ENCODE peak calls at places on chromosomes 4 and X, in five cellular contexts. O, B, H, R and X are unnamed samples.

GRCh38 chr4:52750819-52751348 is 341 bp downstream of the ERVMER34-1 start:
- DNase-seq in R (no peak), B (peak), H (no peak), O (no peak), X (no peak)

GRCh38 chr4:186932631-186933150 is 209.0 kb upstream of the FAT1 start:
- DNase-seq in R (no peak), B (no peak), H (no peak), O (no peak), X (no peak)

GRCh38 chr4:74123065-74123728 is 24.2 kb upstream of the CXCL2 start:
- DNase-seq in B (no peak), H (peak), O (no peak), R (no peak), X (peak)

GRCh38 chr4:106430797-106431196 is 62.2 kb upstream of the GIMD1 start:
- DNase-seq in B (no peak), O (no peak), H (no peak), R (no peak), X (no peak)

GRCh38 chrX:70998402-70999027 is 67.6 kb upstream of the SLC7A3 start:
- DNase-seq in O (peak), B (no peak), H (no peak), R (no peak), X (peak)

GRCh38 chr4:81454498-81454897 is 17.2 kb downstream of the RASGEF1B start:
- DNase-seq in R (no peak), H (no peak), O (peak), B (no peak), X (no peak)

GRCh38 chr4:22485751-22486150 is 30.1 kb downstream of the ADGRA3 start:
- DNase-seq in R (no peak), H (no peak), B (no peak), O (no peak), X (peak)

GRCh38 chrX:44432641-44433040 is 89.2 kb upstream of the EFHC2 start:
- DNase-seq in H (no peak), R (no peak), O (no peak), B (no peak), X (no peak)

GRCh38 chr4:38323141-38323634 is 340.8 kb upstream of the KLF3 start:
- DNase-seq in B (no peak), O (no peak), R (no peak), H (no peak), X (no peak)

GRCh38 chrX:120560405-120560841 is 339 bp downstream of the CUL4B start:
- DNase-seq in O (no peak), R (no peak), B (no peak), H (no peak), X (peak)

GRCh38 chr4:1900087-1900433 is 28.9 kb downstream of the NSD2 start:
- DNase-seq in O (no peak), R (no peak), H (peak), B (no peak), X (no peak)

GRCh38 chr4:131499139-131499873 is 1649.8 kb upstream of the PCDH10 start:
- DNase-seq in R (no peak), O (peak), B (no peak), H (no peak), X (no peak)

GRCh38 chrX:41516995-41517660 is 70.0 kb downstream of the NYX start:
- DNase-seq in R (no peak), H (no peak), B (no peak), O (no peak), X (no peak)

GRCh38 chr4:116020141-116020722 is 906.8 kb upstream of the NDST4 start:
- DNase-seq in H (no peak), R (no peak), B (no peak), O (no peak), X (no peak)

DNA sequence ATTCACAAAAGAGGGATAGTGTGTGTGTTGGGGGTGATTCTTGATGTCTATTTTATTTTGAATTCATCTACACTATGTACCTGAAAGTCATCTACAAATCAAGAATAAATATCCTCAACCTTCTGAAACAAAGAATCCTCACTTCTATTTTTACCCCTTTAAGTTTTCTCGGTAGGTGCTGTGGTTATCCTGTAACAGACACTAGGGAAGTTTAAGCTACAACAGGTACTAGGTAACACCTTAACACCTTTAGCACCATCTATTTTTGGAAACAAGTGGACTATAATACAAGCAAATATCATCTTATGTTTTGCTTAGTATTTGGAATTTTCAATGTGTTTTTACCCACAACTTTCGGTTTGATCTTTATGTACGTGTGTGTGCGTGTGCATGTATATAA is 12.0 kb upstream of the BDH2 start:
- DNase-seq in O (no peak), B (no peak), R (no peak), H (no peak), X (no peak)
- TF ChIP-seq CTCF in O (no peak), B (no peak), R (no peak), H (no peak), X (no peak)

DNA sequence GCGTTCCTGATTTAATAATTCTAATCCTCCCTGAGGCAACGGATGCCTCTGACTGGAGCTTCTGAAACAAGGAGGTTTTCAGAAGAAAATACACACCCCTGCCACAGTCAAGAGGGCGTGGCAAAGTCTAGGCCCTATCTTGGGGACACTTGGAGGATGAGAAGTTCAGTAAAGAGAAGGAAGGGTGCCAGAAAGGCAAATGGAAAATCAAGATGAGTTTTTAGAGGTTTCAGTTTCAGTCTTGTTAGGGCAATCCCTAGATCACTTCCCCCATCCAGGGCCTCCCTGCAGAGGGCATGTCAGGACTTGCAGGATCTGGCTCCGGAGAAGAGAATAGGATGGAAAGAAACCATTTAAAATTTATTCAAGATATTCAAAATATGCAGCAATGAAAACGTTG is 28.5 kb upstream of the FGF2 start:
- DNase-seq in R (no peak), H (peak), B (peak), O (peak), X (peak)
- TF ChIP-seq CTCF in R (no peak), H (no peak), B (no peak), O (no peak), X (peak)

DNA sequence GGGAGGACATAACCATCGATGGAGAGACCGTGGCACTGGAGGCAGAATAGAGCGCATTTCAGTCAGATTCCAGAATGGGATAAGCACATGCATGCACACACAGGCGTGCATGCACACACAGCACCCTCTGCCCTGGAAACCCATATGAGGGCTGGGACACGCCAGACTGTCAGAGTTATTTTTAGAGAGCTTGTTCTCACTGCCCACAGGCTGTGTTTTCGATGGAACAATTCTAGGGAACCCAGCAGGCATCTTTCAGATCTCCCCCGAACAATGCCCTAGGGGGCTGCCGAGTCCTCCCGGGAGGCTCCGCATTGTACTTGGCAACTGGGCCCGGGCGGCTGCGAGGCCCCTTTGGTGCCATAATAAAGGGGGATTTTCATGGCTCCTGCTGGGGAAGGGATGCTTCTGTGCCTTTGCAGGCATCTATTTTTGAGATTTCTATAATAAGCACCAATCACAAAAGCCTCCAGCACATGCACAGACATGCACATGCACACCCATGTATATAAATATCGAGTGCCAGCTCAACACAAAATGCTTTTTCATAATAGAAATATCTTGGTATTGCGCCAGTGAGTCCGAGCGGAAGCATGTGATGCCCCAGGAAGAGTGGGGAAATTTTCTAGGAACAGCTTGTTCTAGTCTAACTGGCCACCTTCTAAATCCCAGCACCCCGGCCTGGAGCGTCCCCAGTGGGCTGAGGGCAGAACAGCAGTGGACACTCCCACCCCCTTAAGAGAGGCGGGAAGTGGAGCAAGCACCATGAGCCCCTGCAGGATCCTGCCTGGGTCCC is 88.6 kb downstream of the PHKA2 start:
- DNase-seq in O (no peak), B (no peak), R (no peak), H (peak), X (no peak)
- TF ChIP-seq CTCF in O (no peak), B (no peak), R (peak), H (peak), X (peak)

GRCh38 chr4:158259955-158260575 is 49.8 kb downstream of the TMEM144 start:
- DNase-seq in R (no peak), O (no peak), H (no peak), B (no peak), X (no peak)
- TF ChIP-seq CTCF in R (peak), O (peak), H (peak), B (peak), X (peak)

GRCh38 chr4:185735887-185736286 is 76.1 kb downstream of the SORBS2 start:
- DNase-seq in O (no peak), H (no peak), R (no peak), B (no peak), X (no peak)
- TF ChIP-seq CTCF in O (no peak), H (no peak), R (no peak), B (no peak), X (no peak)

GRCh38 chr4:127965062-127965802 is at the start of the genes ABHD18 and MFSD8:
- DNase-seq in B (peak), H (peak), R (peak), O (peak), X (peak)
- TF ChIP-seq CTCF in B (no peak), H (peak), R (no peak), O (peak), X (peak)